ENCODE peak calls at places on chromosome 11, in eight cellular contexts. O is endothelial cell of umbilical vein, U is stomach, J is sigmoid colon, P is right lobe of liver, Y is esophagus squamous epithelium, N is fibroblast of mammary gland, C is fibroblast of pulmonary artery. T is an unnamed sample.

GRCh38 chr11:2885017-2885675 is 429 bp downstream of the CDKN1C start:
- DNase-seq in N (peak; percentile 16), O (peak; percentile 42), P (no peak), J (peak; percentile 86), Y (no peak), U (peak; percentile 71), C (peak; percentile 50), T (no peak)

GRCh38 chr11:43579171-43579918 is 101.2 kb upstream of the HSD17B12 start:
- DNase-seq in Y (no peak), U (no peak), C (peak; percentile 28), N (peak; percentile 39), P (no peak), J (no peak), O (peak; percentile 51), T (peak; percentile 57)

GRCh38 chr11:43574949-43575915 is 105.3 kb upstream of the HSD17B12 start:
- DNase-seq in N (peak; percentile 77), J (peak; percentile 68), C (peak; percentile 68), Y (no peak), O (peak; percentile 10), P (no peak), U (no peak), T (no peak)

GRCh38 chr11:97732011-97732632 is 1288.6 kb upstream of the CNTN5 start:
- DNase-seq in O (no peak), U (no peak), P (no peak), J (no peak), Y (no peak), N (no peak), C (no peak), T (no peak)

GRCh38 chr11:8683115-8683807 is 669 bp downstream of the RPL27A start:
- DNase-seq in N (no peak), Y (no peak), O (no peak), U (no peak), C (no peak), P (no peak), J (no peak), T (no peak)

GRCh38 chr11:130103296-130103814 is 33.7 kb downstream of the APLP2 start:
- DNase-seq in O (peak; percentile 75), Y (no peak), J (no peak), U (no peak), N (peak; percentile 100), C (peak; percentile 75), P (no peak), T (no peak)

GRCh38 chr11:60899021-60899936 is 7.1 kb downstream of the PRPF19 start:
- DNase-seq in J (peak; percentile 64), C (peak; percentile 81), U (peak; percentile 39), O (peak; percentile 81), N (peak; percentile 68), Y (no peak), P (no peak), T (no peak)

GRCh38 chr11:59614277-59615131 is 1.1 kb downstream of the OSBP start:
- DNase-seq in J (no peak), O (peak; percentile 26), N (peak; percentile 16), C (peak; percentile 7), Y (no peak), U (no peak), P (no peak), T (no peak)

GRCh38 chr11:127485541-127485940 is 485.0 kb upstream of the KIRREL3 start:
- DNase-seq in P (no peak), J (no peak), C (peak; percentile 2), O (no peak), Y (no peak), N (no peak), U (no peak), T (no peak)

GRCh38 chr11:118175600-118176399 is 639 bp downstream of the SCN2B start:
- DNase-seq in C (no peak), J (no peak), Y (no peak), N (no peak), O (no peak), P (peak; percentile 35), U (no peak), T (no peak)

GRCh38 chr11:76208829-76209670 is 2.7 kb upstream of the WNT11 start:
- DNase-seq in Y (no peak), J (peak; percentile 86), N (peak; percentile 28), U (peak; percentile 69), O (peak; percentile 34), C (peak; percentile 31), P (peak; percentile 91), T (peak; percentile 70)

GRCh38 chr11:66676279-66676919 is 1.3 kb downstream of the RBM4B start:
- DNase-seq in P (no peak), C (no peak), U (no peak), O (no peak), N (no peak), Y (no peak), J (no peak), T (no peak)

GRCh38 chr11:23406131-23406819 is 546.0 kb upstream of the CCDC179 start:
- DNase-seq in P (peak; percentile 47), C (no peak), U (no peak), J (peak; percentile 49), Y (no peak), O (no peak), N (no peak), T (no peak)

GRCh38 chr11:24642648-24643047 is 145.8 kb downstream of the LUZP2 start:
- DNase-seq in U (no peak), C (no peak), P (no peak), N (no peak), J (no peak), O (no peak), Y (no peak), T (no peak)

GRCh38 chr11:121928597-121929580 is 187.1 kb downstream of the BLID start:
- DNase-seq in N (no peak), J (no peak), C (no peak), O (no peak), Y (no peak), P (no peak), U (no peak), T (no peak)

GRCh38 chr11:121929581-121929980 is 186.4 kb downstream of the BLID start:
- DNase-seq in P (no peak), C (peak; percentile 66), U (no peak), J (no peak), N (peak; percentile 28), O (peak; percentile 63), Y (no peak), T (no peak)

GRCh38 chr11:121931748-121932352 is 184.2 kb downstream of the BLID start:
- DNase-seq in U (no peak), O (no peak), Y (no peak), P (no peak), J (no peak), N (peak; percentile 45), C (no peak), T (no peak)

GRCh38 chr11:121931121-121931520 is 184.9 kb downstream of the BLID start:
- DNase-seq in U (no peak), C (no peak), N (no peak), J (no peak), P (no peak), O (no peak), Y (no peak), T (no peak)

GRCh38 chr11:121930004-121930965 is 185.7 kb downstream of the BLID start:
- DNase-seq in P (no peak), U (no peak), Y (no peak), O (peak; percentile 68), C (peak; percentile 46), N (peak; percentile 15), J (no peak), T (no peak)
- H3K4me3 ChIP-seq in P (peak overlapping the region; percentile 8), U (peak overlapping the region; percentile 29), Y (peak overlapping the region; percentile 22), O (peak overlapping the region; percentile 39), C (peak overlapping the region; percentile 48), N (peak overlapping the region; percentile 46), J (peak overlapping the region; percentile 1), T (peak overlapping the region; percentile 26)

GRCh38 chr11:48107188-48107704 is 109.4 kb upstream of the OR4B1 start:
- DNase-seq in Y (no peak), P (no peak), J (no peak), C (no peak), N (peak; percentile 51), U (no peak), O (no peak), T (peak; percentile 66)

GRCh38 chr11:48108231-48109045 is 108.2 kb upstream of the OR4B1 start:
- DNase-seq in J (no peak), P (no peak), O (no peak), U (no peak), C (no peak), Y (no peak), N (no peak), T (no peak)

GRCh38 chr11:48110509-48110766 is 106.2 kb upstream of the OR4B1 start:
- DNase-seq in N (no peak), P (no peak), J (no peak), C (no peak), U (no peak), Y (no peak), O (no peak), T (no peak)

GRCh38 chr11:48111941-48112340 is 104.7 kb upstream of the OR4B1 start:
- DNase-seq in Y (no peak), U (no peak), C (no peak), N (no peak), P (no peak), J (no peak), O (no peak), T (no peak)

GRCh38 chr11:48109046-48109666 is 107.5 kb upstream of the OR4B1 start:
- DNase-seq in Y (no peak), U (no peak), O (peak; percentile 63), C (peak; percentile 70), N (peak; percentile 64), J (no peak), P (no peak), T (no peak)
- TF ChIP-seq CTCF in Y (peak; percentile 18), U (peak; percentile 35), O (peak; percentile 6), C (peak; percentile 42), N (peak; percentile 40), J (no peak), P (peak; percentile 41), T (peak; percentile 49)

DNA sequence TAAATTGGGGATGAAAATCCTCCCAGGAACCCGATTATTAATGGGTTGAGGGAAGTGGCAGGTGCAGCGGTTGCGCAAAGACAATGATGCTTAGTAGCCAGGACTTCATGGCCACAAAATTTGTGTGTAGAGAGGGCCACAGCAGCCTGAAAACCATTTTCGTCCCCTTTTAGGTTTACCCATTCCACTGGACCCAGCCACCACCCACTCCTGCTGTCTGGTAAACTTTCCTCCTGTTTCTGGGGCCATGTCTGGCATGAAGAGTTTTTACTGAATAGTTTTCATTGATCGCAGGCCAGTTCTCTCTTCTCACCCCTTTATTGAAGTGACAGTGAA is 69.5 kb upstream of the SYT13 start:
- DNase-seq in P (no peak), Y (no peak), C (no peak), U (peak; percentile 15), O (no peak), N (no peak), J (no peak), T (no peak)
- H3K4me3 ChIP-seq in P (peak overlapping the region; percentile 61), Y (peak overlapping the region; percentile 62), C (peak overlapping the region; percentile 50), U (peak overlapping the region; percentile 64), O (peak overlapping the region; percentile 47), N (peak overlapping the region; percentile 42), J (peak overlapping the region; percentile 65), T (peak overlapping the region; percentile 59)

DNA sequence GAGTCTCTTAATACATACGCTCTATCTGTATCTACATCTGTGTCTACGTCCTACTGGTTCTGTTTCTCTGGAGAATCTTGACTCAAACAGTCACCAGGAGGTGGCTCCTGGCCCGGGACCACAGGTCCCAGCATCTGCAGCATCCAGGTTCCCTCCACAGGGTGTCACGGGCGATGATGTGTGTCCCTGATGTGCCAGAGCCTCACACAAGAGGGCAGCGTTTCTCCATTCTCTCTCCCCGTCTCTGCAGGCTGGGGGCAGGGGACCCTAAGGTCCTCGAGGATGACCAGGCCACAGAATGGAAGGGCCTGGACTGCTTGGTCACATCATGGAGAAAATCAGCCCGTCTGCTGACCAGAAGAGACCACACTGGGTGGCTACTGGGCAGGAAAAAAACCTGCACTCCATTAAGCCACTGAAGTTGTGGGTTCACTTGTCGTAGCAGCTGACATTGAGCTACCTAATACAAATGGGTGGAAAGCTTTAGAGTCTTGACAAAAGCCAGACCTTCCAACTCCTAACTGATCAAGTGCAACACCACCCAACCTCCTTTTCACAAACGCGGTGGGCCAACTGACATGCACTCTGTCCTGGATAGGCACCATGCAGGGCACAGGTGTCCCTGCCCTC is 392.5 kb downstream of the CTTN start:
- DNase-seq in Y (no peak), J (no peak), N (no peak), P (no peak), O (no peak), U (no peak), C (no peak), T (no peak)
- TF ChIP-seq CTCF in Y (no peak), J (no peak), N (no peak), P (no peak), O (no peak), U (no peak), C (no peak), T (no peak)